ENCODE peak calls at places on chromosome 16, in ten cellular contexts. One of them, this sample, is unnamed.

GRCh38 chr16:2339521-2340484 is 725 bp downstream of the ABCA3 start:
- DNase-seq in C1 segment of cervical spinal cord: peak; percentile 51
- DNase-seq in tibial nerve: peak; percentile 8
- DNase-seq in HT1080: peak; percentile 26
- DNase-seq in fibroblast of the aortic adventitia: peak; percentile 5
- DNase-seq in AML-193: peak; percentile 4
- DNase-seq in stimulated activated naive B cell treated with anti-CD40 and anti-IgM and Interleukin-4, amounts not matched to agents 10 μg/mL and 1 μg/mL and 100 μg/mL, for 72 hours: peak; percentile 27
- DNase-seq in cardiac septum: no peak
- DNase-seq in GDM1: no peak
- DNase-seq in stimulated activated CD4-positive, alpha-beta T cell treated with anti-CD3 and anti-CD28 coated beads, Interleukin-2, amount 100 ng/mL, for 48 hours: peak; percentile 22
- DNase-seq in this sample: peak; percentile 13

GRCh38 chr16:86869288-86870022 is 291.1 kb downstream of the FOXL1 start:
- DNase-seq in HT1080: no peak
- DNase-seq in C1 segment of cervical spinal cord: no peak
- DNase-seq in stimulated activated CD4-positive, alpha-beta T cell treated with anti-CD3 and anti-CD28 coated beads, Interleukin-2, amount 100 ng/mL, for 48 hours: no peak
- DNase-seq in stimulated activated naive B cell treated with anti-CD40 and anti-IgM and Interleukin-4, amounts not matched to agents 10 μg/mL and 1 μg/mL and 100 μg/mL, for 72 hours: no peak
- DNase-seq in tibial nerve: no peak
- DNase-seq in fibroblast of the aortic adventitia: no peak
- DNase-seq in AML-193: no peak
- DNase-seq in GDM1: no peak
- DNase-seq in cardiac septum: peak; percentile 55
- DNase-seq in this sample: no peak

GRCh38 chr16:75074920-75075687 is 41.5 kb downstream of the LDHD start:
- DNase-seq in C1 segment of cervical spinal cord: no peak
- DNase-seq in GDM1: peak; percentile 92
- DNase-seq in cardiac septum: no peak
- DNase-seq in tibial nerve: no peak
- DNase-seq in fibroblast of the aortic adventitia: no peak
- DNase-seq in AML-193: peak; percentile 94
- DNase-seq in stimulated activated CD4-positive, alpha-beta T cell treated with anti-CD3 and anti-CD28 coated beads, Interleukin-2, amount 100 ng/mL, for 48 hours: peak; percentile 56
- DNase-seq in stimulated activated naive B cell treated with anti-CD40 and anti-IgM and Interleukin-4, amounts not matched to agents 10 μg/mL and 1 μg/mL and 100 μg/mL, for 72 hours: peak; percentile 51
- DNase-seq in HT1080: peak; percentile 62
- DNase-seq in this sample: no peak

GRCh38 chr16:56851671-56852400 is 13.2 kb upstream of the SLC12A3 start:
- DNase-seq in tibial nerve: no peak
- DNase-seq in stimulated activated naive B cell treated with anti-CD40 and anti-IgM and Interleukin-4, amounts not matched to agents 10 μg/mL and 1 μg/mL and 100 μg/mL, for 72 hours: no peak
- DNase-seq in cardiac septum: no peak
- DNase-seq in stimulated activated CD4-positive, alpha-beta T cell treated with anti-CD3 and anti-CD28 coated beads, Interleukin-2, amount 100 ng/mL, for 48 hours: no peak
- DNase-seq in C1 segment of cervical spinal cord: no peak
- DNase-seq in fibroblast of the aortic adventitia: peak; percentile 58
- DNase-seq in AML-193: no peak
- DNase-seq in HT1080: no peak
- DNase-seq in GDM1: peak; percentile 33
- DNase-seq in this sample: peak; percentile 52

GRCh38 chr16:50646345-50646744 is 34.8 kb downstream of the SNX20 start:
- DNase-seq in fibroblast of the aortic adventitia: no peak
- DNase-seq in GDM1: no peak
- DNase-seq in stimulated activated CD4-positive, alpha-beta T cell treated with anti-CD3 and anti-CD28 coated beads, Interleukin-2, amount 100 ng/mL, for 48 hours: no peak
- DNase-seq in AML-193: no peak
- DNase-seq in C1 segment of cervical spinal cord: no peak
- DNase-seq in tibial nerve: no peak
- DNase-seq in HT1080: no peak
- DNase-seq in stimulated activated naive B cell treated with anti-CD40 and anti-IgM and Interleukin-4, amounts not matched to agents 10 μg/mL and 1 μg/mL and 100 μg/mL, for 72 hours: no peak
- DNase-seq in cardiac septum: no peak
- DNase-seq in this sample: no peak

GRCh38 chr16:70685938-70686375 is at the start of gene MTSS2:
- DNase-seq in tibial nerve: peak; percentile 72
- DNase-seq in cardiac septum: peak; percentile 87
- DNase-seq in stimulated activated CD4-positive, alpha-beta T cell treated with anti-CD3 and anti-CD28 coated beads, Interleukin-2, amount 100 ng/mL, for 48 hours: no peak
- DNase-seq in C1 segment of cervical spinal cord: peak; percentile 78
- DNase-seq in GDM1: peak; percentile 22
- DNase-seq in HT1080: peak; percentile 71
- DNase-seq in fibroblast of the aortic adventitia: peak; percentile 75
- DNase-seq in stimulated activated naive B cell treated with anti-CD40 and anti-IgM and Interleukin-4, amounts not matched to agents 10 μg/mL and 1 μg/mL and 100 μg/mL, for 72 hours: no peak
- DNase-seq in AML-193: no peak
- DNase-seq in this sample: peak; percentile 92

GRCh38 chr16:8458481-8458880 is 131.8 kb downstream of the TMEM114 start:
- DNase-seq in AML-193: no peak
- DNase-seq in C1 segment of cervical spinal cord: no peak
- DNase-seq in cardiac septum: no peak
- DNase-seq in tibial nerve: no peak
- DNase-seq in stimulated activated CD4-positive, alpha-beta T cell treated with anti-CD3 and anti-CD28 coated beads, Interleukin-2, amount 100 ng/mL, for 48 hours: no peak
- DNase-seq in fibroblast of the aortic adventitia: no peak
- DNase-seq in GDM1: no peak
- DNase-seq in HT1080: no peak
- DNase-seq in stimulated activated naive B cell treated with anti-CD40 and anti-IgM and Interleukin-4, amounts not matched to agents 10 μg/mL and 1 μg/mL and 100 μg/mL, for 72 hours: no peak
- DNase-seq in this sample: no peak

GRCh38 chr16:85010931-85011845 is at the start of gene ZDHHC7:
- DNase-seq in AML-193: peak; percentile 58
- DNase-seq in stimulated activated naive B cell treated with anti-CD40 and anti-IgM and Interleukin-4, amounts not matched to agents 10 μg/mL and 1 μg/mL and 100 μg/mL, for 72 hours: peak; percentile 83
- DNase-seq in C1 segment of cervical spinal cord: peak; percentile 82
- DNase-seq in cardiac septum: peak; percentile 94
- DNase-seq in fibroblast of the aortic adventitia: peak; percentile 84
- DNase-seq in HT1080: peak; percentile 75
- DNase-seq in GDM1: peak; percentile 64
- DNase-seq in tibial nerve: peak; percentile 76
- DNase-seq in stimulated activated CD4-positive, alpha-beta T cell treated with anti-CD3 and anti-CD28 coated beads, Interleukin-2, amount 100 ng/mL, for 48 hours: peak; percentile 80
- DNase-seq in this sample: peak; percentile 92

GRCh38 chr16:30948087-30948955 is 547 bp upstream of the ORAI3 start:
- DNase-seq in cardiac septum: no peak
- DNase-seq in tibial nerve: peak; percentile 98
- DNase-seq in C1 segment of cervical spinal cord: peak; percentile 74
- DNase-seq in AML-193: no peak
- DNase-seq in HT1080: peak; percentile 92
- DNase-seq in stimulated activated naive B cell treated with anti-CD40 and anti-IgM and Interleukin-4, amounts not matched to agents 10 μg/mL and 1 μg/mL and 100 μg/mL, for 72 hours: no peak
- DNase-seq in stimulated activated CD4-positive, alpha-beta T cell treated with anti-CD3 and anti-CD28 coated beads, Interleukin-2, amount 100 ng/mL, for 48 hours: no peak
- DNase-seq in GDM1: no peak
- DNase-seq in fibroblast of the aortic adventitia: peak; percentile 98
- DNase-seq in this sample: peak; percentile 98